ENCODE peak calls at places on chromosomes 6 and 20, in seven cellular contexts. One of them, this sample, is unnamed.
A peak's percentile ranks its signal among the peaks of the same experiment; 100 is the strongest.

GRCh38 chr6:144664947-144665346 is 379.8 kb downstream of the UTRN start:
- DNase-seq in A549: no peak
- DNase-seq in activated naive CD4-positive, alpha-beta T cell treated with Interleukin-2 at 50 U/mL for 16 hours: no peak
- DNase-seq in nephron progenitor cell: no peak
- DNase-seq in tibial nerve: no peak
- DNase-seq in COLO829: no peak
- DNase-seq in GM04504: no peak
- DNase-seq in this sample: no peak

GRCh38 chr6:2792330-2792729 is 27.1 kb downstream of the WRNIP1 start:
- DNase-seq in A549: no peak
- DNase-seq in activated naive CD4-positive, alpha-beta T cell treated with Interleukin-2 at 50 U/mL for 16 hours: no peak
- DNase-seq in nephron progenitor cell: no peak
- DNase-seq in tibial nerve: no peak
- DNase-seq in COLO829: no peak
- DNase-seq in GM04504: no peak
- DNase-seq in this sample: no peak

GRCh38 chr6:30719356-30719755 is 796 bp upstream of the TUBB start:
- DNase-seq in A549: no peak
- DNase-seq in activated naive CD4-positive, alpha-beta T cell treated with Interleukin-2 at 50 U/mL for 16 hours: no peak
- DNase-seq in nephron progenitor cell: no peak
- DNase-seq in tibial nerve: no peak
- DNase-seq in COLO829: no peak
- DNase-seq in GM04504: no peak
- DNase-seq in this sample: no peak

GRCh38 chr6:131101911-131102680 is 33.2 kb upstream of the AKAP7 start:
- DNase-seq in A549: peak; percentile 16
- DNase-seq in activated naive CD4-positive, alpha-beta T cell treated with Interleukin-2 at 50 U/mL for 16 hours: no peak
- DNase-seq in nephron progenitor cell: no peak
- DNase-seq in tibial nerve: no peak
- DNase-seq in COLO829: no peak
- DNase-seq in GM04504: no peak
- DNase-seq in this sample: no peak

GRCh38 chr20:39302312-39302711 is 340.2 kb downstream of the DHX35 start:
- DNase-seq in A549: no peak
- DNase-seq in activated naive CD4-positive, alpha-beta T cell treated with Interleukin-2 at 50 U/mL for 16 hours: no peak
- DNase-seq in nephron progenitor cell: no peak
- DNase-seq in tibial nerve: no peak
- DNase-seq in COLO829: no peak
- DNase-seq in GM04504: no peak
- DNase-seq in this sample: no peak

GRCh38 chr6:21593412-21593926 is at the start of gene SOX4:
- DNase-seq in A549: peak; percentile 86
- DNase-seq in activated naive CD4-positive, alpha-beta T cell treated with Interleukin-2 at 50 U/mL for 16 hours: peak; percentile 55
- DNase-seq in nephron progenitor cell: peak; percentile 92
- DNase-seq in tibial nerve: peak; percentile 77
- DNase-seq in COLO829: peak; percentile 93
- DNase-seq in GM04504: peak; percentile 85
- DNase-seq in this sample: peak; percentile 91

GRCh38 chr6:56851104-56851503 is 103.8 kb upstream of the BEND6 start:
- DNase-seq in A549: no peak
- DNase-seq in activated naive CD4-positive, alpha-beta T cell treated with Interleukin-2 at 50 U/mL for 16 hours: no peak
- DNase-seq in nephron progenitor cell: peak; percentile 10
- DNase-seq in tibial nerve: no peak
- DNase-seq in COLO829: no peak
- DNase-seq in GM04504: no peak
- DNase-seq in this sample: no peak

GRCh38 chr20:37081717-37082289 is 14.0 kb downstream of the RBL1 start:
- DNase-seq in A549: no peak
- DNase-seq in activated naive CD4-positive, alpha-beta T cell treated with Interleukin-2 at 50 U/mL for 16 hours: peak; percentile 32
- DNase-seq in nephron progenitor cell: no peak
- DNase-seq in tibial nerve: peak; percentile 14
- DNase-seq in COLO829: no peak
- DNase-seq in GM04504: no peak
- DNase-seq in this sample: no peak

GRCh38 chr20:62887147-62887859 is 25.7 kb upstream of the TCFL5 start:
- DNase-seq in A549: no peak
- DNase-seq in activated naive CD4-positive, alpha-beta T cell treated with Interleukin-2 at 50 U/mL for 16 hours: peak; percentile 24
- DNase-seq in nephron progenitor cell: no peak
- DNase-seq in tibial nerve: no peak
- DNase-seq in COLO829: no peak
- DNase-seq in GM04504: peak; percentile 87
- DNase-seq in this sample: no peak

GRCh38 chr6:32851025-32851424 is 2.5 kb downstream of the TAP1 start:
- DNase-seq in A549: no peak
- DNase-seq in activated naive CD4-positive, alpha-beta T cell treated with Interleukin-2 at 50 U/mL for 16 hours: no peak
- DNase-seq in nephron progenitor cell: no peak
- DNase-seq in tibial nerve: no peak
- DNase-seq in COLO829: no peak
- DNase-seq in GM04504: no peak
- DNase-seq in this sample: no peak

GRCh38 chr6:165178056-165178455 is 131.3 kb downstream of the C6orf118 start:
- DNase-seq in A549: peak; percentile 3
- DNase-seq in activated naive CD4-positive, alpha-beta T cell treated with Interleukin-2 at 50 U/mL for 16 hours: no peak
- DNase-seq in nephron progenitor cell: no peak
- DNase-seq in tibial nerve: no peak
- DNase-seq in COLO829: no peak
- DNase-seq in GM04504: no peak
- DNase-seq in this sample: no peak

GRCh38 chr20:33239418-33239817 is 3.6 kb downstream of the BPIFA1 start:
- DNase-seq in A549: no peak
- DNase-seq in activated naive CD4-positive, alpha-beta T cell treated with Interleukin-2 at 50 U/mL for 16 hours: no peak
- DNase-seq in nephron progenitor cell: no peak
- DNase-seq in tibial nerve: no peak
- DNase-seq in COLO829: no peak
- DNase-seq in GM04504: no peak
- DNase-seq in this sample: no peak

GRCh38 chr6:165652766-165653165 is 10.3 kb downstream of the PDE10A start:
- DNase-seq in A549: no peak
- DNase-seq in activated naive CD4-positive, alpha-beta T cell treated with Interleukin-2 at 50 U/mL for 16 hours: no peak
- DNase-seq in nephron progenitor cell: no peak
- DNase-seq in tibial nerve: no peak
- DNase-seq in COLO829: no peak
- DNase-seq in GM04504: no peak
- DNase-seq in this sample: no peak

GRCh38 chr6:141675957-141676356 is 456.8 kb upstream of the GJE1 start:
- DNase-seq in A549: no peak
- DNase-seq in activated naive CD4-positive, alpha-beta T cell treated with Interleukin-2 at 50 U/mL for 16 hours: no peak
- DNase-seq in nephron progenitor cell: no peak
- DNase-seq in tibial nerve: no peak
- DNase-seq in COLO829: no peak
- DNase-seq in GM04504: no peak
- DNase-seq in this sample: no peak

GRCh38 chr6:37126961-37127360 is 43.0 kb upstream of the PIM1 start:
- DNase-seq in A549: no peak
- DNase-seq in activated naive CD4-positive, alpha-beta T cell treated with Interleukin-2 at 50 U/mL for 16 hours: no peak
- DNase-seq in nephron progenitor cell: no peak
- DNase-seq in tibial nerve: no peak
- DNase-seq in COLO829: no peak
- DNase-seq in GM04504: no peak
- DNase-seq in this sample: no peak

GRCh38 chr6:160428069-160428430 is 79.9 kb downstream of the SLC22A3 start:
- DNase-seq in A549: no peak
- DNase-seq in activated naive CD4-positive, alpha-beta T cell treated with Interleukin-2 at 50 U/mL for 16 hours: no peak
- DNase-seq in nephron progenitor cell: no peak
- DNase-seq in tibial nerve: peak; percentile 70
- DNase-seq in COLO829: no peak
- DNase-seq in GM04504: no peak
- DNase-seq in this sample: no peak

GRCh38 chr20:51661609-51662178 is 106.5 kb downstream of the ATP9A start:
- DNase-seq in A549: peak; percentile 68
- DNase-seq in activated naive CD4-positive, alpha-beta T cell treated with Interleukin-2 at 50 U/mL for 16 hours: peak; percentile 57
- DNase-seq in nephron progenitor cell: no peak
- DNase-seq in tibial nerve: no peak
- DNase-seq in COLO829: peak; percentile 37
- DNase-seq in GM04504: peak; percentile 28
- DNase-seq in this sample: no peak

GRCh38 chr6:105780146-105780860 is 305.8 kb upstream of the PRDM1 start:
- DNase-seq in A549: no peak
- DNase-seq in activated naive CD4-positive, alpha-beta T cell treated with Interleukin-2 at 50 U/mL for 16 hours: no peak
- DNase-seq in nephron progenitor cell: no peak
- DNase-seq in tibial nerve: no peak
- DNase-seq in COLO829: peak; percentile 36
- DNase-seq in GM04504: no peak
- DNase-seq in this sample: no peak

GRCh38 chr6:96939019-96939805 is 14.7 kb downstream of the KLHL32 start:
- DNase-seq in A549: no peak
- DNase-seq in activated naive CD4-positive, alpha-beta T cell treated with Interleukin-2 at 50 U/mL for 16 hours: no peak
- DNase-seq in nephron progenitor cell: no peak
- DNase-seq in tibial nerve: no peak
- DNase-seq in COLO829: peak; percentile 66
- DNase-seq in GM04504: peak; percentile 44
- DNase-seq in this sample: no peak

GRCh38 chr20:19212524-19213502 is at the start of gene SLC24A3:
- DNase-seq in A549: peak; percentile 33
- DNase-seq in activated naive CD4-positive, alpha-beta T cell treated with Interleukin-2 at 50 U/mL for 16 hours: no peak
- DNase-seq in nephron progenitor cell: peak; percentile 81
- DNase-seq in tibial nerve: no peak
- DNase-seq in COLO829: no peak
- DNase-seq in GM04504: no peak
- DNase-seq in this sample: no peak

GRCh38 chr6:44061375-44062104 is 65.7 kb downstream of the MRPL14 start:
- DNase-seq in A549: no peak
- DNase-seq in activated naive CD4-positive, alpha-beta T cell treated with Interleukin-2 at 50 U/mL for 16 hours: no peak
- DNase-seq in nephron progenitor cell: no peak
- DNase-seq in tibial nerve: no peak
- DNase-seq in COLO829: no peak
- DNase-seq in GM04504: no peak
- DNase-seq in this sample: no peak

GRCh38 chr20:63876489-63877036 is 11.5 kb downstream of the TPD52L2 start:
- DNase-seq in A549: no peak
- DNase-seq in activated naive CD4-positive, alpha-beta T cell treated with Interleukin-2 at 50 U/mL for 16 hours: no peak
- DNase-seq in nephron progenitor cell: no peak
- DNase-seq in tibial nerve: no peak
- DNase-seq in COLO829: no peak
- DNase-seq in GM04504: no peak
- DNase-seq in this sample: no peak

GRCh38 chr6:45650527-45651135 is 272.9 kb upstream of the SUPT3H start:
- DNase-seq in A549: peak; percentile 8
- DNase-seq in activated naive CD4-positive, alpha-beta T cell treated with Interleukin-2 at 50 U/mL for 16 hours: no peak
- DNase-seq in nephron progenitor cell: no peak
- DNase-seq in tibial nerve: no peak
- DNase-seq in COLO829: no peak
- DNase-seq in GM04504: peak; percentile 80
- DNase-seq in this sample: peak; percentile 67

This sample was measured in 8988T.